ENCODE peak calls at places on chromosomes 5 and 9, in nine cellular contexts. P is esophagus squamous epithelium; C is A549; Y is IMR-90; X is type B pancreatic cell; Z is activated CD8-positive, alpha-beta T cell treated with anti-CD3 and anti-CD28 coated beads for 36 hours; K is progenitor cell of endocrine pancreas; J is astrocyte of the spinal cord; N is PC-3. S is an unnamed sample.

GRCh38 chr5:33277061-33277460 is 163.7 kb upstream of the TARS1 start:
- DNase-seq in Y (no peak), P (no peak), C (no peak), X (no peak), Z (no peak), N (no peak), K (no peak), J (no peak), S (no peak)

GRCh38 chr9:83637389-83637788 is 14.4 kb downstream of the IDNK start:
- DNase-seq in K (no peak), C (no peak), Z (no peak), P (no peak), J (no peak), Y (no peak), X (no peak), N (no peak), S (no peak)

GRCh38 chr5:72651779-72652178 is 144.6 kb upstream of the ZNF366 start:
- DNase-seq in J (no peak), C (no peak), N (peak), Y (no peak), Z (no peak), X (no peak), K (no peak), P (no peak), S (no peak)

GRCh38 chr5:65611524-65611923 is 12.6 kb downstream of the TRIM23 start:
- DNase-seq in K (no peak), C (no peak), J (no peak), X (no peak), P (no peak), N (peak), Y (peak), Z (no peak), S (no peak)

GRCh38 chr9:96125624-96126023 is 176.4 kb downstream of the HSD17B3 start:
- DNase-seq in P (no peak), Y (no peak), Z (no peak), C (no peak), J (no peak), X (no peak), K (no peak), N (no peak), S (no peak)

GRCh38 chr5:171143171-171143570 is 165.9 kb upstream of the TLX3 start:
- DNase-seq in X (no peak), J (no peak), C (no peak), P (no peak), Z (no peak), K (no peak), Y (no peak), N (no peak), S (no peak)

GRCh38 chr9:31030741-31031202 is 1353.7 kb upstream of the ACO1 start:
- DNase-seq in P (no peak), N (peak), X (no peak), C (no peak), Y (no peak), J (peak), K (no peak), Z (no peak), S (no peak)

GRCh38 chr5:59709833-59710232 is 183.7 kb downstream of the PDE4D start:
- DNase-seq in C (no peak), P (no peak), X (no peak), Y (peak), N (peak), K (no peak), Z (no peak), J (peak), S (no peak)

GRCh38 chr5:134509308-134510040 is 16.0 kb upstream of the JADE2 start:
- DNase-seq in C (no peak), J (peak), Z (no peak), Y (peak), K (no peak), N (peak), P (no peak), X (no peak), S (no peak)

GRCh38 chr5:67205981-67206380 is 9.4 kb upstream of the CD180 start:
- DNase-seq in P (no peak), J (no peak), Y (no peak), Z (no peak), K (no peak), C (no peak), N (no peak), X (no peak), S (no peak)

GRCh38 chr5:17123785-17124184 is 93.6 kb upstream of the BASP1 start:
- DNase-seq in J (no peak), N (no peak), C (no peak), K (no peak), X (no peak), Y (no peak), Z (no peak), P (no peak), S (no peak)

GRCh38 chr5:142690641-142691040 is 4.8 kb upstream of the FGF1 start:
- DNase-seq in J (no peak), C (no peak), X (no peak), K (no peak), P (no peak), N (no peak), Y (no peak), Z (no peak), S (no peak)

GRCh38 chr5:135979510-135979909 is 24.7 kb upstream of the LECT2 start:
- DNase-seq in K (no peak), Y (peak), Z (no peak), J (peak), N (no peak), P (no peak), X (no peak), C (no peak), S (no peak)

GRCh38 chr9:99039388-99040182 is 65.3 kb upstream of the TGFBR1 start:
- DNase-seq in N (peak), K (no peak), Y (peak), P (no peak), C (no peak), Z (no peak), X (no peak), J (no peak), S (no peak)

GRCh38 chr9:97911528-97911927 is 10.8 kb downstream of the TRMO start:
- DNase-seq in P (no peak), Y (no peak), J (no peak), K (no peak), C (no peak), N (no peak), X (no peak), Z (no peak), S (no peak)

GRCh38 chr9:16139781-16140180 is 586.9 kb downstream of the CCDC171 start:
- DNase-seq in K (no peak), P (no peak), C (no peak), Z (no peak), J (no peak), X (no peak), N (no peak), Y (no peak), S (no peak)

GRCh38 chr5:35857606-35858205 is 1.0 kb downstream of the IL7R start:
- DNase-seq in Y (peak), J (peak), C (no peak), N (peak), Z (no peak), X (no peak), P (no peak), K (no peak), S (no peak)

GRCh38 chr5:94422819-94423218 is 195.6 kb downstream of the KIAA0825 start:
- DNase-seq in Z (no peak), X (no peak), C (no peak), K (no peak), P (no peak), J (peak), Y (peak), N (peak), S (no peak)

GRCh38 chr5:14009575-14009974 is 65.1 kb upstream of the DNAH5 start:
- DNase-seq in X (no peak), J (no peak), K (no peak), N (peak), P (no peak), Z (no peak), C (no peak), Y (peak), S (no peak)

GRCh38 chr9:19812194-19812593 is 23.4 kb upstream of the SLC24A2 start:
- DNase-seq in X (no peak), N (no peak), P (no peak), Y (no peak), C (no peak), Z (no peak), K (no peak), J (no peak), S (no peak)

GRCh38 chr5:98454904-98455303 is 318.6 kb upstream of the RGMB start:
- DNase-seq in J (peak), Z (no peak), X (no peak), K (no peak), N (peak), P (no peak), Y (peak), C (no peak), S (no peak)

GRCh38 chr9:117412006-117412715 is 2.7 kb downstream of the ASTN2 start:
- DNase-seq in Y (no peak), X (no peak), J (no peak), C (no peak), P (no peak), K (no peak), Z (no peak), N (no peak), S (no peak)

GRCh38 chr9:93898026-93898425 is 57.1 kb downstream of the BARX1 start:
- DNase-seq in N (no peak), C (no peak), K (no peak), P (no peak), J (no peak), Z (no peak), X (no peak), Y (no peak), S (no peak)

GRCh38 chr5:77030097-77031071 is at the start of gene AGGF1:
- DNase-seq in X (peak), Z (peak), Y (peak), C (peak), N (peak), J (peak), P (peak), K (peak), S (peak)
- TF ChIP-seq CTCF in X (no peak), Z (no peak), Y (no peak), C (no peak), N (no peak), J (no peak), P (no peak), K (no peak), S (no peak)

GRCh38 chr5:111480346-111480745 is 32.0 kb downstream of the STARD4 start:
- DNase-seq in J (no peak), X (no peak), Y (no peak), C (no peak), K (no peak), N (no peak), P (no peak), Z (no peak), S (no peak)

GRCh38 chr5:111472579-111472978 is 39.8 kb downstream of the STARD4 start:
- DNase-seq in Z (no peak), N (no peak), Y (no peak), X (no peak), P (no peak), C (no peak), K (no peak), J (no peak), S (no peak)

GRCh38 chr5:111478898-111479297 is 33.4 kb downstream of the STARD4 start:
- DNase-seq in J (no peak), N (no peak), Y (no peak), Z (no peak), C (no peak), P (no peak), X (no peak), K (no peak), S (no peak)

GRCh38 chr5:111478266-111478665 is 34.1 kb downstream of the STARD4 start:
- DNase-seq in Z (no peak), N (no peak), X (no peak), C (no peak), K (no peak), P (no peak), J (peak), Y (no peak), S (no peak)
- TF ChIP-seq CTCF in Z (no peak), N (peak), X (peak), C (no peak), K (no peak), P (no peak), J (peak), Y (peak), S (no peak)

DNA sequence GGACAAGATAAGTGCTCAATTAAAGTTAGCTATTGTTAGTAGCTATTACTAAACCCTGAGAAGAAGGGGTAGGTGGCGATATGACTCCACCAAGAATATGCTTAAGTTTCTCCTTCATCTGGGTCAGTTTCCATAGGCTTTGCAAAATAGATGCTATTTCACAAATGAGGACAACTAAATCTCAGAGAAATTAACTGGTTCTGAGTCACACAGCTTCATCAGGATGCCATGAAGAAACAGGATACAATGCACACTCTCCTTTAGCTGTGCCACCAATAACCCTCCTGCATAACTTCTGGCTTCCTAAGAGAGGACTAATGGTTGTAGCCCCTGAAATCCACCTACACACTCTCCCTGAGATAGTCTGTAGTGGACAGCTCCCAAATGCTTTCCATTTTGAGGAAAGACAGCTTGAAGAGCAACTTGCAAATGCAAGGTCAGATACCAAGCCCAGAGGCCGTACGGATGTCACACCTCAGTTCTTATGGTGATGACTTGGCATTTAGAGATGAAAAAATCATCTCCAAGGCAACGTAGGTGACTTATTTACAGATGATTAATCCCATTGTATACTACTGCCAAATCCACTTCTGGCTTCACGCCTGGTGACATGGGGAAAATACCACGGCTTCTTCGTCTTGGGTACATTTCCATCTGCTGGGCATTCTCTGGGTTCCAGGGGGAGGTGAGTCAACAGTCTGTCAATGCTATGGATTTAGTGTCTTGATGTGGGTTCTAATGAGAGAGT is 251.4 kb upstream of the IL12B start:
- DNase-seq in X (no peak), Y (peak), N (peak), Z (no peak), K (no peak), C (peak), P (no peak), J (peak), S (no peak)
- TF ChIP-seq CTCF in X (no peak), Y (peak), N (peak), Z (no peak), K (no peak), C (peak), P (no peak), J (peak), S (no peak)

DNA sequence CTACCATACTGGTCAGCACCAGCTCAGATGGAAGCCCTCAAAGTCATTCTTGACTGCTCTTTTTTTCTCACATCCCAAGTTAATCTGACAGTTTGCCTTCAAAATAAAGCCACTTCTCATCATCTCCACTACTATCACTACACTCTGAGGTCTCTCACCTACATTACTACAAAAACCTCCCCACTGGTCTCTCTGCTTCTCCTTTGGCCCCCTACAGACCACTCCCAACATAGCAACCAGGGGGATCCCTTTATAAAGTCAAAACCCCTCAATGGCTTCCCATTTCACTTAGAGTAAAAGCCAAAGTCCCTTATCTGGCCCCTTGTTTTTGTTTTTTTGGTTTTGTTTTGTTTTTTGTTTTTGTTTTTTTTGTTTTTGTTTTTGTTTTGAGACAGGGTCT is 4.6 kb downstream of the ARAP3 start:
- DNase-seq in P (no peak), J (no peak), Z (peak), K (no peak), N (peak), C (peak), X (no peak), Y (no peak), S (peak)
- TF ChIP-seq CTCF in P (no peak), J (peak), Z (peak), K (peak), N (peak), C (no peak), X (peak), Y (peak), S (peak)